ENCODE peak calls at places on chromosomes 16 and 17, in eight cellular contexts. H, F, D, Y, V, E, G and K are unnamed samples.
A peak's percentile ranks its signal among the peaks of the same experiment; 100 is the strongest.

GRCh38 chr16:66203476-66203875 is 163.0 kb upstream of the CDH5 start:
- DNase-seq in D (no peak), H (no peak), Y (no peak), E (no peak), G (no peak), F (no peak), V (no peak), K (no peak)

GRCh38 chr16:84838383-84838948 is 18.7 kb downstream of the CRISPLD2 start:
- DNase-seq in V (no peak), F (no peak), D (no peak), E (no peak), G (peak; percentile 63), Y (no peak), H (no peak), K (no peak)

GRCh38 chr16:966505-966904 is 4.3 kb downstream of the LMF1 start:
- DNase-seq in Y (no peak), E (no peak), H (no peak), D (no peak), V (no peak), G (no peak), F (no peak), K (no peak)

GRCh38 chr16:65121870-65122723 is at the start of gene CDH11:
- DNase-seq in D (no peak), V (peak; percentile 68), F (peak; percentile 85), H (peak; percentile 56), G (peak; percentile 90), E (no peak), Y (no peak), K (peak; percentile 88)

GRCh38 chr16:61128545-61129323 is 907.5 kb downstream of the CDH8 start:
- DNase-seq in Y (no peak), V (no peak), H (no peak), E (no peak), G (peak; percentile 18), D (no peak), F (no peak), K (no peak)

GRCh38 chr17:18331879-18332278 is 16.8 kb downstream of the SMCR8 start:
- DNase-seq in E (no peak), G (no peak), Y (no peak), F (no peak), D (no peak), H (no peak), V (no peak), K (no peak)

GRCh38 chr17:29016635-29017034 is 10.8 kb upstream of the SEZ6 start:
- DNase-seq in D (no peak), F (no peak), Y (no peak), G (no peak), E (no peak), H (no peak), V (no peak), K (no peak)

GRCh38 chr17:36889955-36890354 is 47.3 kb upstream of the LHX1 start:
- DNase-seq in H (no peak), V (no peak), Y (no peak), D (no peak), F (no peak), E (no peak), G (no peak), K (no peak)

GRCh38 chr16:85157813-85158701 is 45.8 kb upstream of the CIBAR2 start:
- DNase-seq in D (no peak), F (no peak), E (peak; percentile 37), G (peak; percentile 63), H (no peak), V (no peak), Y (no peak), K (no peak)

GRCh38 chr17:31677681-31678080 is 181.4 kb downstream of the COPRS start:
- DNase-seq in H (no peak), V (no peak), E (no peak), Y (no peak), G (no peak), F (no peak), D (no peak), K (no peak)

GRCh38 chr16:89210904-89211515 is 6.5 kb upstream of the ZNF778 start:
- DNase-seq in G (no peak), D (no peak), H (no peak), Y (no peak), E (no peak), F (peak; percentile 44), V (no peak), K (no peak)

GRCh38 chr17:81558115-81558468 is 5.9 kb upstream of the FAAP100 start:
- DNase-seq in V (no peak), D (no peak), F (no peak), E (no peak), Y (no peak), H (no peak), G (peak; percentile 40), K (no peak)

GRCh38 chr17:29659155-29659554 is 36.4 kb upstream of the CORO6 start:
- DNase-seq in D (no peak), Y (no peak), G (no peak), H (no peak), E (no peak), F (no peak), V (no peak), K (no peak)

GRCh38 chr17:77869665-77870132 is 88.8 kb upstream of the TNRC6C start:
- DNase-seq in E (peak; percentile 86), F (no peak), G (no peak), D (peak; percentile 86), V (no peak), H (no peak), Y (no peak), K (no peak)

GRCh38 chr17:37088913-37089312 is 140.2 kb downstream of the AATF start:
- DNase-seq in H (no peak), D (no peak), V (no peak), E (no peak), G (no peak), F (no peak), Y (no peak), K (no peak)

GRCh38 chr16:65767125-65767524 is 599.4 kb upstream of the CDH5 start:
- DNase-seq in G (no peak), V (no peak), E (no peak), Y (no peak), H (no peak), F (no peak), D (no peak), K (no peak)

GRCh38 chr17:59074494-59074893 is 32.2 kb downstream of the TRIM37 start:
- DNase-seq in F (peak; percentile 4), Y (no peak), H (no peak), G (no peak), D (no peak), E (no peak), V (no peak), K (peak; percentile 58)

GRCh38 chr17:4566785-4567184 is 6.4 kb upstream of the GGT6 start:
- DNase-seq in D (peak; percentile 72), E (peak; percentile 30), Y (no peak), H (peak; percentile 63), G (peak; percentile 64), V (no peak), F (peak; percentile 32), K (peak; percentile 17)

GRCh38 chr16:30457256-30457655 is 11.6 kb upstream of the SEPHS2 start:
- DNase-seq in V (no peak), H (no peak), F (no peak), E (no peak), G (no peak), D (no peak), Y (no peak), K (no peak)

GRCh38 chr16:89057738-89058137 is 35.9 kb upstream of the ACSF3 start:
- DNase-seq in G (no peak), H (no peak), D (no peak), V (no peak), Y (no peak), E (peak; percentile 41), F (no peak), K (no peak)